ENCODE peak calls at places on chromosomes 4 and X, in five cellular contexts. U, D, B, M and R are unnamed samples.

GRCh38 chr4:729336-730315 is 24.0 kb downstream of the PCGF3 start:
- DNase-seq in M (no peak), B (no peak), D (no peak), U (no peak), R (no peak)

GRCh38 chrX:12489341-12489740 is 301.9 kb upstream of the PRPS2 start:
- DNase-seq in M (no peak), U (no peak), D (no peak), B (no peak), R (no peak)

GRCh38 chr4:83535520-83535944 is 376 bp upstream of the GPAT3 start:
- DNase-seq in B (no peak), M (no peak), D (peak; percentile 73), U (no peak), R (peak; percentile 47)

GRCh38 chr4:38769441-38770210 is 13.2 kb downstream of the TLR10 start:
- DNase-seq in M (no peak), D (no peak), B (no peak), U (no peak), R (no peak)

GRCh38 chrX:47182106-47182700 is 11.4 kb upstream of the UBA1 start:
- DNase-seq in B (no peak), M (no peak), U (no peak), D (no peak), R (no peak)

GRCh38 chr4:11228575-11228974 is 200.1 kb downstream of the HS3ST1 start:
- DNase-seq in M (no peak), B (no peak), D (peak; percentile 76), U (no peak), R (no peak)

GRCh38 chr4:8186883-8187282 is 12.2 kb upstream of the SH3TC1 start:
- DNase-seq in B (no peak), M (no peak), D (no peak), U (no peak), R (no peak)

GRCh38 chr4:22498866-22499265 is 17.0 kb downstream of the ADGRA3 start:
- DNase-seq in U (no peak), D (peak; percentile 77), M (no peak), B (no peak), R (no peak)

GRCh38 chr4:123453006-123453685 is 56.6 kb downstream of the SPRY1 start:
- DNase-seq in D (peak; percentile 11), U (no peak), M (no peak), B (no peak), R (peak; percentile 68)

GRCh38 chrX:47843363-47843762 is 6.7 kb downstream of the ZNF81 start:
- DNase-seq in M (no peak), U (no peak), D (peak; percentile 2), B (no peak), R (no peak)

GRCh38 chr4:136343340-136343739 is 1189.0 kb downstream of the PCDH18 start:
- DNase-seq in D (no peak), U (no peak), M (no peak), B (no peak), R (no peak)

GRCh38 chr4:184170996-184171395 is 46.7 kb downstream of the ENPP6 start:
- DNase-seq in M (no peak), D (peak; percentile 31), B (no peak), U (no peak), R (no peak)

GRCh38 chrX:110056419-110056818 is 53.5 kb downstream of the TMEM164 start:
- DNase-seq in B (no peak), U (no peak), M (no peak), D (no peak), R (no peak)

GRCh38 chrX:39301041-39301440 is 499.8 kb downstream of the MID1IP1 start:
- DNase-seq in B (no peak), M (no peak), U (no peak), D (no peak), R (no peak)

GRCh38 chr4:8777320-8778196 is 94.1 kb downstream of the HMX1 start:
- DNase-seq in U (no peak), B (no peak), M (no peak), D (peak; percentile 2), R (no peak)

GRCh38 chr4:15333692-15334633 is 93.9 kb upstream of the C1QTNF7 start:
- DNase-seq in M (no peak), U (no peak), D (no peak), B (no peak), R (no peak)

GRCh38 chr4:174714393-174715211 is 114.4 kb downstream of the GLRA3 start:
- DNase-seq in D (peak; percentile 78), U (peak; percentile 70), M (no peak), B (peak; percentile 44), R (no peak)

GRCh38 chr4:139890810-139891209 is 225.2 kb downstream of the MGST2 start:
- DNase-seq in D (peak; percentile 86), B (no peak), U (no peak), M (no peak), R (no peak)

GRCh38 chrX:85992811-85993229 is 54.5 kb downstream of the CHM start:
- DNase-seq in D (peak; percentile 58), M (no peak), U (no peak), B (no peak), R (no peak)

GRCh38 chrX:150731795-150732194 is 38.6 kb downstream of the MTMR1 start:
- DNase-seq in U (no peak), M (no peak), D (peak; percentile 83), B (no peak), R (no peak)

GRCh38 chr4:65825121-65825520 is 154.8 kb upstream of the EPHA5 start:
- DNase-seq in U (no peak), D (peak; percentile 79), M (no peak), B (no peak), R (no peak)

GRCh38 chrX:136112781-136113180 is 34.6 kb upstream of the FHL1 start:
- DNase-seq in M (no peak), U (no peak), D (no peak), B (no peak), R (no peak)

GRCh38 chr4:7282094-7282370 is 89.7 kb downstream of the SORCS2 start:
- DNase-seq in D (no peak), B (no peak), U (no peak), M (no peak), R (no peak)

GRCh38 chr4:71186566-71187398 is 152.0 kb upstream of the SLC4A4 start:
- DNase-seq in M (no peak), D (peak; percentile 19), B (peak; percentile 59), U (no peak), R (no peak)

GRCh38 chr4:74934822-74935326 is 2.0 kb downstream of the PARM1 start:
- DNase-seq in B (no peak), D (no peak), M (no peak), U (no peak), R (no peak)

GRCh38 chr4:25320374-25321172 is 8.0 kb downstream of the ZCCHC4 start:
- DNase-seq in B (no peak), M (no peak), D (peak; percentile 91), U (no peak), R (no peak)

GRCh38 chrX:133523094-133523493 is 107.8 kb upstream of the GPC4 start:
- DNase-seq in U (no peak), D (peak; percentile 80), M (no peak), B (no peak), R (no peak)

GRCh38 chr4:83112678-83113428 is 1.7 kb downstream of the PLAC8 start:
- DNase-seq in U (no peak), M (peak; percentile 14), B (no peak), D (no peak), R (no peak)

DNA sequence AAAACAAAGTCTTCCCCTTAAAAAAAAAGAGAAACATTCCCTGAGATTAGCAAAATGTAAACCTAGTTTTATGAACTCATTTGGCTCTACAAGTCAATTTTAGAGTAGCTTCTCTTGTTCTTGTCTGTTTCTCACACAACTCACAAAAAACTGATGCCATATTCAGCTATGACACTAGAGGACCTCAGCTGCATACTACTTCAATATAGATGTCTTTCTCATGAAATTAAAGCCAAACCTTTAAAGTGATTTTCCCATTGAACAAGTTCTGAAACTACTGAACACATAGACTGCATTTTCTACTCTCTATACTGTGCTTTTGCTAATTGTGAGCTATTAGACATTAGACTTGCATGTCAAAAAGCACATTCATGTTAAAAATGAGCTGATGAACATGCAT is 49.8 kb downstream of the TBCK start:
- DNase-seq in B (peak; percentile 12), U (peak; percentile 10), M (no peak), D (peak; percentile 66), R (no peak)
- TF ChIP-seq CTCF in B (peak; percentile 12), U (peak; percentile 76), M (peak; percentile 31), D (peak; percentile 59), R (peak; percentile 26)

DNA sequence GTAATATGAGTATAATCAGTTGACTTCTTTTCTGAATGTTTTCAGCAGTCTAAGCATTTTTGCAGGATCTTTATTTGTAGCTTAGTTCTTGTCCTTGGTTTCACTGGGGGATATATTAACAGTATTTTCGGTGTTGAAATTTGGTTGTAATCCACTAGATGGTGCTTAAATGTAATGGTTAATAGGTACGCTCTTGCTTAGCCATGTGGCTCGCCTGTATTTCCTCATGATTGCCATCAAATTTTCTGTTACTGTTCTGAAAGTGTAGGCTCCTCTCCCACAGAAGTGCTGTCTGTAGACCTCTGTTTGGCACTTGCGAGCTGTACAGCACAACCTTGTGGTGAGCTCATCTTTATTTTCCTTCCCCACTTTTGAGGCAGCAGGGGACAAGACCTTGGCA is 3.9 kb upstream of the FAAH2 start:
- DNase-seq in B (no peak), D (peak; percentile 9), U (no peak), M (no peak), R (no peak)
- TF ChIP-seq CTCF in B (no peak), D (no peak), U (peak; percentile 10), M (peak; percentile 14), R (no peak)

GRCh38 chrX:70132244-70132643 is 1.0 kb upstream of the IGBP1 start:
- DNase-seq in U (no peak), D (peak; percentile 32), B (no peak), M (no peak), R (no peak)
- TF ChIP-seq CTCF in U (peak; percentile 23), D (peak; percentile 17), B (no peak), M (no peak), R (no peak)

GRCh38 chrX:51494409-51494808 is 2.0 kb downstream of the NUDT11 start:
- DNase-seq in D (no peak), B (no peak), U (no peak), M (no peak), R (no peak)
- TF ChIP-seq CTCF in D (no peak), B (no peak), U (no peak), M (no peak), R (no peak)

GRCh38 chrX:119758682-119759332 is 419 bp downstream of the SOWAHD start:
- DNase-seq in U (peak; percentile 49), M (no peak), D (peak; percentile 21), B (no peak), R (no peak)
- TF ChIP-seq CTCF in U (peak; percentile 15), M (no peak), D (no peak), B (no peak), R (no peak)

GRCh38 chr4:147110473-147110872 is 164.8 kb upstream of the TTC29 start:
- DNase-seq in U (no peak), D (no peak), M (no peak), B (no peak), R (no peak)

GRCh38 chr4:147108409-147108808 is 162.7 kb upstream of the TTC29 start:
- DNase-seq in U (no peak), D (peak; percentile 15), B (no peak), M (no peak), R (no peak)

GRCh38 chr4:147109800-147110199 is 164.1 kb upstream of the TTC29 start:
- DNase-seq in B (no peak), U (no peak), M (no peak), D (no peak), R (no peak)

DNA sequence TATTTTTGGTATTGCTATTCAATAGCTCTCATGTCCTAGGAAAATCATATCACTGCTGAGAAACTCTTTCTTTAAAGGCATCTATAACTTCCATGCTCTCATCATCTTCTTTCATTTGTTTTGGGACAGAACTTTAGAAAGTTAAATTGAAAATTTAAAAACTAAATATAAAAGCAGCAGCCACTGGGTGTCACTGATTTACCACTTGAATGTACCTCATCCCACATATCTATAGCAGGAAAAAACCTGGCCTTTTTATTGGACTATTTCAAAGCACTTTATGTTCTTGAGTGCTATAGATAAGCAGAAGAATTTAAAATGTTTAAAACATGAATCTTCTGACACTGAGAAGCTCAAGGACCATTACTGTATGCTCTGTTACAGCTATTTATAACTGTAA is 165.3 kb upstream of the TTC29 start:
- DNase-seq in M (no peak), B (no peak), D (peak; percentile 20), U (no peak), R (no peak)
- TF ChIP-seq CTCF in M (no peak), B (no peak), D (peak; percentile 23), U (no peak), R (no peak)